ENCODE peak calls at places on chromosomes 12 and 14, in ten cellular contexts. P is stimulated activated CD8-positive, alpha-beta memory T cell treated with anti-CD3 and anti-CD28 coated beads, Interleukin-4, amount 100 ng/mL, for 1 hour; R is natural killer cell; X is OCI-M1; M is NCI-H460; O is GM13977; Z is NCI-H748 treated with DMSO at 0.1 percent for 48 hours; A is aorta; G is C1 segment of cervical spinal cord; T is CD8-positive, alpha-beta T cell. Q is an unnamed sample.

GRCh38 chr12:5807090-5807414 is 138.0 kb downstream of the ANO2 start:
- DNase-seq in X (no peak), T (no peak), M (no peak), Z (no peak), G (no peak), O (no peak), P (no peak), A (no peak), R (no peak), Q (peak; percentile 27)

GRCh38 chr12:57454566-57455373 is at the start of gene INHBE:
- DNase-seq in G (no peak), A (peak; percentile 50), R (no peak), X (peak; percentile 97), O (no peak), M (peak; percentile 42), P (no peak), Z (no peak), T (no peak), Q (peak; percentile 58)

GRCh38 chr12:62123721-62124203 is 136.4 kb upstream of the USP15 start:
- DNase-seq in G (no peak), P (no peak), A (peak; percentile 44), O (peak; percentile 7), R (no peak), M (peak; percentile 29), X (peak; percentile 72), Z (peak; percentile 49), T (peak; percentile 30), Q (peak; percentile 18)

GRCh38 chr12:123038966-123039365 is 58.5 kb downstream of the ARL6IP4 start:
- DNase-seq in R (no peak), O (no peak), G (no peak), P (no peak), X (no peak), Z (no peak), M (no peak), A (no peak), T (no peak), Q (no peak)

GRCh38 chr14:100818221-100818699 is 7.7 kb upstream of the MEG3 start:
- DNase-seq in R (no peak), T (no peak), Z (no peak), P (no peak), O (no peak), M (no peak), X (no peak), G (no peak), A (peak; percentile 9), Q (no peak)

GRCh38 chr14:101880016-101880297 is 84.4 kb upstream of the DYNC1H1 start:
- DNase-seq in G (no peak), P (no peak), X (no peak), T (no peak), R (no peak), Z (no peak), M (no peak), O (peak; percentile 50), A (no peak), Q (no peak)

GRCh38 chr12:124395284-124395752 is 100.4 kb downstream of the RFLNA start:
- DNase-seq in P (no peak), Z (no peak), O (no peak), X (no peak), T (no peak), G (no peak), A (no peak), R (no peak), M (no peak), Q (no peak)

GRCh38 chr12:13365782-13366366 is 169.3 kb downstream of the EMP1 start:
- DNase-seq in P (no peak), X (no peak), Z (no peak), T (no peak), R (no peak), A (no peak), M (no peak), O (no peak), G (no peak), Q (no peak)

GRCh38 chr12:46084666-46085631 is 94.6 kb upstream of the SCAF11 start:
- DNase-seq in A (no peak), O (no peak), Z (no peak), T (no peak), G (no peak), M (no peak), X (no peak), P (no peak), R (no peak), Q (no peak)

GRCh38 chr12:22169281-22169824 is 123.3 kb downstream of the CMAS start:
- DNase-seq in G (no peak), M (no peak), Z (no peak), P (no peak), O (no peak), T (no peak), R (no peak), X (no peak), A (no peak), Q (no peak)

GRCh38 chr12:126218697-126219096 is 1153.5 kb downstream of the AACS start:
- DNase-seq in R (no peak), O (no peak), X (no peak), Z (no peak), P (no peak), T (no peak), M (no peak), G (no peak), A (no peak), Q (no peak)

GRCh38 chr14:64878775-64879634 is 702 bp downstream of the SPTB start:
- DNase-seq in G (no peak), T (no peak), P (no peak), O (no peak), M (no peak), A (peak; percentile 46), R (no peak), Z (peak; percentile 58), X (peak; percentile 40), Q (no peak)

GRCh38 chr12:96811083-96811482 is 96.0 kb upstream of the NEDD1 start:
- DNase-seq in X (no peak), O (no peak), G (no peak), A (no peak), M (peak; percentile 74), P (no peak), R (no peak), T (no peak), Z (no peak), Q (peak; percentile 4)

GRCh38 chr14:64725360-64725815 is 21.2 kb downstream of the PLEKHG3 start:
- DNase-seq in X (peak; percentile 5), O (no peak), P (no peak), G (no peak), R (no peak), Z (no peak), A (no peak), M (no peak), T (no peak), Q (no peak)

Q was measured in MG63.